ENCODE peak calls at places on chromosome 2, in nine cellular contexts. S is fibroblast of the conjunctiva; X is NCI-H1105 treated with DMSO at 0.1 percent for 48 hours; A is Right ventricle myocardium superior; D is naive thymus-derived CD4-positive, alpha-beta T cell; C is left ventricle myocardium inferior; H is CD4-positive, alpha-beta memory T cell; P is globus pallidus; Y is NCI-H2081. T is an unnamed sample.

GRCh38 chr2:181419124-181419855 is 37.9 kb upstream of the ITGA4 start:
- DNase-seq in C (no peak), P (no peak), X (no peak), S (no peak), Y (no peak), H (no peak), A (no peak), D (no peak), T (no peak)

GRCh38 chr2:206920936-206921335 is 18.4 kb upstream of the CPO start:
- DNase-seq in S (no peak), Y (no peak), P (no peak), X (no peak), D (no peak), A (no peak), C (no peak), H (no peak), T (no peak)

GRCh38 chr2:186862869-186863709 is 14.1 kb upstream of the ZSWIM2 start:
- DNase-seq in Y (peak; percentile 32), H (no peak), C (no peak), D (no peak), S (peak; percentile 12), A (no peak), P (peak; percentile 27), X (peak; percentile 50), T (no peak)

GRCh38 chr2:20635698-20636584 is 15.0 kb downstream of the HS1BP3 start:
- DNase-seq in S (peak; percentile 75), Y (peak; percentile 88), D (no peak), P (peak; percentile 83), H (peak; percentile 17), C (peak; percentile 85), X (peak; percentile 62), A (peak; percentile 92), T (peak; percentile 92)

GRCh38 chr2:157901325-157901724 is 25.2 kb upstream of the ACVR1 start:
- DNase-seq in H (peak; percentile 20), Y (no peak), D (no peak), P (no peak), S (no peak), A (no peak), C (no peak), X (no peak), T (no peak)

GRCh38 chr2:115880558-115880957 is 1438.1 kb downstream of the DPP10 start:
- DNase-seq in H (no peak), P (no peak), C (no peak), S (no peak), D (no peak), A (no peak), Y (no peak), X (no peak), T (no peak)

GRCh38 chr2:176187306-176188217 is 906 bp upstream of the HOXD1 start:
- DNase-seq in A (no peak), P (no peak), X (no peak), D (no peak), H (no peak), C (no peak), Y (peak; percentile 29), S (no peak), T (no peak)

GRCh38 chr2:174878537-174879147 is 114.4 kb upstream of the CHRNA1 start:
- DNase-seq in D (no peak), A (no peak), Y (peak; percentile 42), H (no peak), X (peak; percentile 81), S (no peak), C (no peak), P (peak; percentile 19), T (no peak)

GRCh38 chr2:30688956-30689401 is 118.3 kb downstream of the CAPN13 start:
- DNase-seq in H (no peak), X (peak; percentile 52), P (no peak), C (peak; percentile 66), S (no peak), A (peak; percentile 76), Y (peak; percentile 91), D (no peak), T (peak; percentile 77)

GRCh38 chr2:108805782-108806181 is 19.2 kb downstream of the CCDC138 start:
- DNase-seq in A (no peak), S (no peak), P (no peak), X (no peak), Y (no peak), D (no peak), H (no peak), C (no peak), T (no peak)

T was measured in left ventricle myocardium superior.